ENCODE peak calls at places on chromosomes 7 and 10, in eight cellular contexts. V is fibroblast of the aortic adventitia; K is right cardiac atrium; B is CD4-positive, alpha-beta memory T cell; Y is heart left ventricle; L is OCI-LY7; I is BJ; F is lower lobe of right lung. N is an unnamed sample.

GRCh38 chr7:13990984-13991790 is 1.7 kb upstream of the ETV1 start:
- DNase-seq in V (peak), K (peak), B (peak), Y (peak), L (no peak), I (peak), F (peak), N (no peak)

GRCh38 chr7:86653919-86654659 is 10.4 kb downstream of the GRM3 start:
- DNase-seq in V (no peak), K (peak), B (no peak), Y (no peak), L (no peak), I (no peak), F (peak), N (no peak)

GRCh38 chr7:131619336-131620305 is 63.2 kb upstream of the PODXL start:
- DNase-seq in V (no peak), K (no peak), B (no peak), Y (no peak), L (no peak), I (no peak), F (no peak), N (no peak)

GRCh38 chr10:182441-183201 is 47.4 kb downstream of the ZMYND11 start:
- DNase-seq in V (no peak), K (no peak), B (no peak), Y (no peak), L (no peak), I (no peak), F (no peak), N (no peak)

GRCh38 chr10:101095550-101096213 is 33.9 kb downstream of the KAZALD1 start:
- DNase-seq in V (peak), K (peak), B (peak), Y (peak), L (peak), I (no peak), F (peak), N (peak)

GRCh38 chr10:20858292-20859124 is 38.6 kb downstream of the NEBL start:
- DNase-seq in V (peak), K (no peak), B (no peak), Y (no peak), L (peak), I (no peak), F (no peak), N (no peak)

GRCh38 chr10:94224656-94225055 is 138.1 kb downstream of the NOC3L start:
- DNase-seq in V (peak), K (no peak), B (no peak), Y (no peak), L (no peak), I (peak), F (no peak), N (no peak)

GRCh38 chr7:87475359-87476178 is at the start of gene ABCB4:
- DNase-seq in V (no peak), K (peak), B (no peak), Y (peak), L (no peak), I (no peak), F (peak), N (no peak)

GRCh38 chr7:90178592-90179279 is 24.5 kb downstream of the STEAP1 start:
- DNase-seq in V (peak), K (no peak), B (no peak), Y (no peak), L (no peak), I (no peak), F (no peak), N (peak)

GRCh38 chr10:69874464-69874863 is 72.8 kb downstream of the COL13A1 start:
- DNase-seq in V (peak), K (peak), B (no peak), Y (no peak), L (no peak), I (no peak), F (no peak), N (no peak)

GRCh38 chr10:27568196-27569175 is 64.4 kb downstream of the RAB18 start:
- DNase-seq in V (no peak), K (no peak), B (peak), Y (no peak), L (peak), I (no peak), F (no peak), N (no peak)

GRCh38 chr10:26335574-26336093 is 102.5 kb upstream of the APBB1IP start:
- DNase-seq in V (no peak), K (no peak), B (no peak), Y (no peak), L (peak), I (no peak), F (no peak), N (peak)

GRCh38 chr10:91137822-91138221 is 82.6 kb upstream of the PCGF5 start:
- DNase-seq in V (no peak), K (no peak), B (no peak), Y (no peak), L (no peak), I (no peak), F (no peak), N (no peak)

GRCh38 chr7:132368246-132368900 is 207.9 kb downstream of the PLXNA4 start:
- DNase-seq in V (no peak), K (no peak), B (no peak), Y (no peak), L (no peak), I (no peak), F (no peak), N (no peak)

DNA sequence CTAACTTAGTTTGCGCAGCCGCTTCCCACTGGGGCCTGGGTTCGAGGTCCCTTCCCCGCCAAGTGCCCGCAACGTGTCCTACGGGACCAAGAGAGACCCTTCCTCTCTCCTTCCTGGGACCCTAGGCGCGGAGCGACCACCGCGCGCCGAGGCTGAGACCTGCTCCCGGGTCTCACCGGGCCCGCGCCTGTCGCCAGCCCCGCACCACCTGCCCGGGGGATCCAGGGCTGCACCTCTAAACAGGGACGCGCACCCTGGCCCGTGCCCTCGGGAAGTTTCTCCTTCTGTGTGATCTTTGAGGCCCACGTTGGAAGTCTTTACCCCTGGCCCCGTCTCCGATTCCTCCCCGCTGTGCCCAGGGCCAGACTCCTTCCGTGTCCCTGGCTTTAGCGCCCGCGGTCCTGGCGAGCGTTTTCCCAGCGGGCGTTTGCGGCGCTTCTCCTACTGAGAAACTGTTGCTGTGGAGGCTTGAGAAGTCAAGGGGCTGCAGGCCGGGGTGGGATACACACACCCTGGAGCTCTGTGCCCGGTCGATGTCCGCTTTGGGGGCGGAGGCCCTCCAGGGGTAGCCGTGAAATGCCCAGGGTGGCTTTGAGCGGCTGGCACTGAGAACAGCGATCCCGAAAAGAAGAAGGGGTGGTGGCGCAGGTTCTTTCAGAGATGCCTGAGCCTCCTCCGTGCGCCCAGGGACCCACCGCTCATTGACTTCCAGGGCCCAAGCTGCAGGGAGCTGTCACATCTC is 575 bp downstream of the PLPP4 start:
- DNase-seq in V (no peak), K (peak), B (no peak), Y (no peak), L (no peak), I (no peak), F (no peak), N (no peak)
- H3K4me3 ChIP-seq in V (peak), K (no peak), B (no peak), Y (peak), L (no peak), I (peak), F (peak), N (no peak)

GRCh38 chr10:30583778-30584415 is 45.7 kb downstream of the LYZL2 start:
- DNase-seq in V (peak), K (peak), B (no peak), Y (peak), L (peak), I (no peak), F (peak), N (peak)
- H3K4me3 ChIP-seq in V (peak), K (peak), B (no peak), Y (peak), L (peak), I (peak), F (peak), N (peak)

GRCh38 chr10:79246606-79247275 is 100.5 kb upstream of the PPIF start:
- DNase-seq in V (peak), K (peak), B (no peak), Y (peak), L (no peak), I (no peak), F (peak), N (no peak)
- H3K4me3 ChIP-seq in V (no peak), K (no peak), B (no peak), Y (no peak), L (peak), I (no peak), F (peak), N (peak)

DNA sequence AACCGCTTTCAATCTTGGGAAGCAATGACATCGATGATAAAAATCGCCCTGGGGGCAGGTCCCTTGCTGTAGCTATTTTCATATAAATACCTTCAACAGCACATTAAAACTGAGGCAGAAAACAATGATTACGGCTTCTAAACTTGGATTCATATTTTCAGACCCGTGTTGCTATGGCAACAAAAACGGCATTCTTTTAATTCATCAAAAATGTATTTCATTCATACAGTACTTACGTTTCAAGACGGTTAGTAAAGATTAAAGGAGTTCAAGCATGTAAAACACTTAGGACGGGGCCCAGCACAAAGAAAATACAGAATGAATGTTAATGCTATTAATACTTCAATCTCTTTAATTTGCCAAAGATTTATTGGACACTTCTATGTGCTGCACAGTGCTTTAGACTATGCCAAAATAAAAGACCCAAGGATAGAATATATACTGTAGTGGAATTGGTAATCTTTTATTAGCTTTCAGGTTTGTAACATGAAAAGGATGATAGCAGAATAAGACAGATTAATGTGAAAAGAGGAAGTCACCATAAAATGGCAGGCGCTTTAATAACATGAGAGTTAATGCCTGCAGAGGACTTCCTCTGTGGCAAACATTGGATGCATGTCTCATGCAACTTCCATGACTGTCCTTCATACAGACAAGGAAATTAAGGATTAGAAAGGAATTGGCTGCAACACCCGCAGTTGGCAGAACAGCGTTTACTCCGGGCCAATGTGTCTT is 201.6 kb upstream of the KLF6 start:
- DNase-seq in V (no peak), K (no peak), B (no peak), Y (no peak), L (peak), I (no peak), F (no peak), N (no peak)
- H3K4me3 ChIP-seq in V (no peak), K (no peak), B (no peak), Y (no peak), L (no peak), I (no peak), F (no peak), N (no peak)

N was measured in GM12864.